ENCODE peak calls at places on chromosomes 4 and X, in seven cellular contexts. One of them, this sample, is unnamed. For H3K9me3, the result is how much of the 10 kb centered on the place peaks cover.

GRCh38 chr4:4541661-4542570 is at the start of gene STX18:
- DNase-seq in suprapubic skin: peak
- DNase-seq in colonic mucosa: peak
- DNase-seq in hepatocyte: peak
- DNase-seq in astrocyte: peak
- DNase-seq in upper lobe of left lung: peak
- DNase-seq in PC-3: peak
- DNase-seq in this sample: peak

GRCh38 chrX:119190251-119190651 is 45.8 kb upstream of the PGRMC1 start:
- DNase-seq in suprapubic skin: no peak
- DNase-seq in colonic mucosa: no peak
- DNase-seq in hepatocyte: no peak
- DNase-seq in astrocyte: no peak
- DNase-seq in upper lobe of left lung: no peak
- DNase-seq in PC-3: no peak
- DNase-seq in this sample: no peak

GRCh38 chr4:10240691-10241090 is 124.1 kb upstream of the WDR1 start:
- DNase-seq in suprapubic skin: no peak
- DNase-seq in colonic mucosa: peak
- DNase-seq in hepatocyte: no peak
- DNase-seq in astrocyte: no peak
- DNase-seq in upper lobe of left lung: no peak
- DNase-seq in PC-3: no peak
- DNase-seq in this sample: no peak

GRCh38 chr4:1250921-1251772 is 2.2 kb upstream of the CTBP1 start:
- DNase-seq in suprapubic skin: peak
- DNase-seq in colonic mucosa: no peak
- DNase-seq in hepatocyte: peak
- DNase-seq in astrocyte: no peak
- DNase-seq in upper lobe of left lung: peak
- DNase-seq in PC-3: no peak
- DNase-seq in this sample: no peak

GRCh38 chr4:121100093-121100775 is 27.9 kb upstream of the NDNF start:
- DNase-seq in suprapubic skin: no peak
- DNase-seq in colonic mucosa: no peak
- DNase-seq in hepatocyte: no peak
- DNase-seq in astrocyte: no peak
- DNase-seq in upper lobe of left lung: no peak
- DNase-seq in PC-3: no peak
- DNase-seq in this sample: no peak

GRCh38 chrX:107626481-107626880 is 1.8 kb upstream of the PRPS1 start:
- DNase-seq in suprapubic skin: no peak
- DNase-seq in colonic mucosa: no peak
- DNase-seq in hepatocyte: no peak
- DNase-seq in astrocyte: no peak
- DNase-seq in upper lobe of left lung: no peak
- DNase-seq in PC-3: peak
- DNase-seq in this sample: no peak

GRCh38 chr4:180060159-180060889 is 2182.9 kb upstream of the TENM3 start:
- DNase-seq in suprapubic skin: no peak
- DNase-seq in colonic mucosa: no peak
- DNase-seq in hepatocyte: peak
- DNase-seq in astrocyte: peak
- DNase-seq in upper lobe of left lung: no peak
- DNase-seq in PC-3: peak
- DNase-seq in this sample: no peak

GRCh38 chrX:52995974-52996304 is 37.6 kb upstream of the FAM156A start:
- DNase-seq in suprapubic skin: no peak
- DNase-seq in colonic mucosa: no peak
- DNase-seq in hepatocyte: no peak
- DNase-seq in astrocyte: no peak
- DNase-seq in upper lobe of left lung: no peak
- DNase-seq in PC-3: no peak
- DNase-seq in this sample: no peak

GRCh38 chr4:159697322-159698283 is 594.7 kb downstream of the RAPGEF2 start:
- DNase-seq in suprapubic skin: no peak
- DNase-seq in colonic mucosa: no peak
- DNase-seq in hepatocyte: no peak
- DNase-seq in astrocyte: no peak
- DNase-seq in upper lobe of left lung: no peak
- DNase-seq in PC-3: no peak
- DNase-seq in this sample: no peak

GRCh38 chr4:8917321-8917811 is 45.7 kb upstream of the HMX1 start:
- DNase-seq in suprapubic skin: peak
- DNase-seq in colonic mucosa: peak
- DNase-seq in hepatocyte: peak
- DNase-seq in astrocyte: no peak
- DNase-seq in upper lobe of left lung: no peak
- DNase-seq in PC-3: no peak
- DNase-seq in this sample: no peak

GRCh38 chrX:24860140-24860539 is 155.6 kb downstream of the ARX start:
- DNase-seq in suprapubic skin: no peak
- DNase-seq in colonic mucosa: no peak
- DNase-seq in hepatocyte: no peak
- DNase-seq in astrocyte: no peak
- DNase-seq in upper lobe of left lung: no peak
- DNase-seq in PC-3: no peak
- DNase-seq in this sample: no peak

GRCh38 chr4:1543561-1543960 is 137.3 kb upstream of the NKX1-1 start:
- DNase-seq in suprapubic skin: no peak
- DNase-seq in colonic mucosa: no peak
- DNase-seq in hepatocyte: no peak
- DNase-seq in astrocyte: no peak
- DNase-seq in upper lobe of left lung: no peak
- DNase-seq in PC-3: no peak
- DNase-seq in this sample: no peak

GRCh38 chr4:48329976-48330375 is 11.4 kb upstream of the SLAIN2 start:
- DNase-seq in suprapubic skin: no peak
- DNase-seq in colonic mucosa: no peak
- DNase-seq in hepatocyte: no peak
- DNase-seq in astrocyte: peak
- DNase-seq in upper lobe of left lung: no peak
- DNase-seq in PC-3: peak
- DNase-seq in this sample: no peak

GRCh38 chr4:17323619-17324400 is 188.1 kb downstream of the QDPR start:
- DNase-seq in suprapubic skin: no peak
- DNase-seq in colonic mucosa: no peak
- DNase-seq in hepatocyte: peak
- DNase-seq in astrocyte: peak
- DNase-seq in upper lobe of left lung: no peak
- DNase-seq in PC-3: no peak
- DNase-seq in this sample: no peak

GRCh38 chrX:15177316-15177715 is 92.6 kb downstream of the ASB9 start:
- DNase-seq in suprapubic skin: no peak
- DNase-seq in colonic mucosa: no peak
- DNase-seq in hepatocyte: no peak
- DNase-seq in astrocyte: no peak
- DNase-seq in upper lobe of left lung: no peak
- DNase-seq in PC-3: peak
- DNase-seq in this sample: no peak

GRCh38 chrX:65697915-65698796 is 30.7 kb downstream of the MSN start:
- DNase-seq in suprapubic skin: no peak
- DNase-seq in colonic mucosa: peak
- DNase-seq in hepatocyte: no peak
- DNase-seq in astrocyte: peak
- DNase-seq in upper lobe of left lung: peak
- DNase-seq in PC-3: no peak
- DNase-seq in this sample: peak

GRCh38 chr4:40228497-40229365 is 31.9 kb downstream of the RHOH start:
- DNase-seq in suprapubic skin: no peak
- DNase-seq in colonic mucosa: no peak
- DNase-seq in hepatocyte: no peak
- DNase-seq in astrocyte: no peak
- DNase-seq in upper lobe of left lung: no peak
- DNase-seq in PC-3: peak
- DNase-seq in this sample: no peak

GRCh38 chr4:4455199-4455865 is 68.4 kb downstream of the NSG1 start:
- DNase-seq in suprapubic skin: no peak
- DNase-seq in colonic mucosa: no peak
- DNase-seq in hepatocyte: no peak
- DNase-seq in astrocyte: no peak
- DNase-seq in upper lobe of left lung: no peak
- DNase-seq in PC-3: no peak
- DNase-seq in this sample: no peak

GRCh38 chr4:67080158-67080557 is 465.1 kb downstream of the CENPC start:
- DNase-seq in suprapubic skin: no peak
- DNase-seq in colonic mucosa: no peak
- DNase-seq in hepatocyte: no peak
- DNase-seq in astrocyte: no peak
- DNase-seq in upper lobe of left lung: no peak
- DNase-seq in PC-3: no peak
- DNase-seq in this sample: no peak
- H3K9me3 ChIP-seq in suprapubic skin: under half
- H3K9me3 ChIP-seq in colonic mucosa: under half
- H3K9me3 ChIP-seq in hepatocyte: under half
- H3K9me3 ChIP-seq in astrocyte: under half
- H3K9me3 ChIP-seq in upper lobe of left lung: under half
- H3K9me3 ChIP-seq in PC-3: under half
- H3K9me3 ChIP-seq in this sample: under half

GRCh38 chrX:146658379-146658778 is 151.2 kb upstream of the CXorf51B start:
- DNase-seq in suprapubic skin: no peak
- DNase-seq in colonic mucosa: no peak
- DNase-seq in hepatocyte: no peak
- DNase-seq in astrocyte: no peak
- DNase-seq in upper lobe of left lung: no peak
- DNase-seq in PC-3: no peak
- DNase-seq in this sample: no peak
- H3K9me3 ChIP-seq in suprapubic skin: under half
- H3K9me3 ChIP-seq in colonic mucosa: under half
- H3K9me3 ChIP-seq in hepatocyte: under half
- H3K9me3 ChIP-seq in astrocyte: under half
- H3K9me3 ChIP-seq in upper lobe of left lung: under half
- H3K9me3 ChIP-seq in PC-3: under half
- H3K9me3 ChIP-seq in this sample: under half

DNA sequence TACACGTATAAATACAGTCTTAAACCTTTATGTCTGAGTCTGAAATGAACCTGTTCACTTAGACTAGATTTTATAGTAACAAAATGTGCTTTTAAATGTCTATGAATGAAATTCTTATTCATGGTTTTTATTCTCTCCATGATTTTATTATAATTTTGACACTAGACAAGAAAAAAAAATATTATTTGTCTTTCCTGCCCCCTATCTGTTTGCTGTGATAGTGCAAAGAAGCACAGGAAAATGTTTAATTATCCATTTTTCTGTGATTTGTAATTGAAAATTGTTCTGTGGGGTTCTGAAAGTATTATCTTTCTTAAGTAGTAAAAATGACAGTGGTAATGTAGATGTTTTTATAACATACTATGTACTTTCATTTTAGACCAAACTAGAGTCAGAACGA is 52.0 kb downstream of the INTS6L start:
- DNase-seq in suprapubic skin: no peak
- DNase-seq in colonic mucosa: no peak
- DNase-seq in hepatocyte: no peak
- DNase-seq in astrocyte: no peak
- DNase-seq in upper lobe of left lung: no peak
- DNase-seq in PC-3: no peak
- DNase-seq in this sample: no peak
- H3K9me3 ChIP-seq in suprapubic skin: under half
- H3K9me3 ChIP-seq in colonic mucosa: under half
- H3K9me3 ChIP-seq in hepatocyte: under half
- H3K9me3 ChIP-seq in astrocyte: under half
- H3K9me3 ChIP-seq in upper lobe of left lung: under half
- H3K9me3 ChIP-seq in PC-3: under half
- H3K9me3 ChIP-seq in this sample: under half

GRCh38 chrX:144738246-144738645 is 509.1 kb upstream of the SPANXN1 start:
- DNase-seq in suprapubic skin: no peak
- DNase-seq in colonic mucosa: no peak
- DNase-seq in hepatocyte: no peak
- DNase-seq in astrocyte: no peak
- DNase-seq in upper lobe of left lung: no peak
- DNase-seq in PC-3: no peak
- DNase-seq in this sample: no peak
- H3K9me3 ChIP-seq in suprapubic skin: under half
- H3K9me3 ChIP-seq in colonic mucosa: under half
- H3K9me3 ChIP-seq in hepatocyte: under half
- H3K9me3 ChIP-seq in astrocyte: under half
- H3K9me3 ChIP-seq in upper lobe of left lung: under half
- H3K9me3 ChIP-seq in PC-3: under half
- H3K9me3 ChIP-seq in this sample: under half

GRCh38 chr4:234178-234577 is 71.1 kb downstream of the ZNF732 start:
- DNase-seq in suprapubic skin: no peak
- DNase-seq in colonic mucosa: no peak
- DNase-seq in hepatocyte: no peak
- DNase-seq in astrocyte: no peak
- DNase-seq in upper lobe of left lung: no peak
- DNase-seq in PC-3: no peak
- DNase-seq in this sample: no peak
- H3K9me3 ChIP-seq in suprapubic skin: under half
- H3K9me3 ChIP-seq in colonic mucosa: under half
- H3K9me3 ChIP-seq in hepatocyte: under half
- H3K9me3 ChIP-seq in astrocyte: under half
- H3K9me3 ChIP-seq in upper lobe of left lung: under half
- H3K9me3 ChIP-seq in PC-3: under half
- H3K9me3 ChIP-seq in this sample: under half

DNA sequence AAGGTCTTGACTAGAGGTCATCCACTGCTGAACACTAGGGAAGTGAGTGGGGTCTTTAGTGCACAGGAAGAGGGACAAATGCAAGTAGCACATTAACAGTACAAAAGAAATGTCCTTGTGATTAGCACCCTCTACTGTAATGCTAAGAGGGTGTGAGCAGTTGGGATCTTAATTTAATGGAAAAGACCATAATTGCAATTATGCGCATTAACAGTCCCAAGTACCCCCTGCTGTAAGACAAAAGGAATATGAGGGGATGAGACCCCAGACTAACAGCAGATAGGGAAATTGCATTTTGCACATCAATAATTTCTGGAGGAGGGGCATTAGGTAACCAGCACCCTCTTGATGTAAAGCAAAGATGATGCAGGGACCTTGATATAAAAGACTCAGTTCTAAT is 285.0 kb downstream of the CHIC1 start:
- DNase-seq in suprapubic skin: no peak
- DNase-seq in colonic mucosa: no peak
- DNase-seq in hepatocyte: no peak
- DNase-seq in astrocyte: no peak
- DNase-seq in upper lobe of left lung: no peak
- DNase-seq in PC-3: no peak
- DNase-seq in this sample: no peak
- H3K9me3 ChIP-seq in suprapubic skin: under half
- H3K9me3 ChIP-seq in colonic mucosa: under half
- H3K9me3 ChIP-seq in hepatocyte: under half
- H3K9me3 ChIP-seq in astrocyte: under half
- H3K9me3 ChIP-seq in upper lobe of left lung: under half
- H3K9me3 ChIP-seq in PC-3: under half
- H3K9me3 ChIP-seq in this sample: under half

DNA sequence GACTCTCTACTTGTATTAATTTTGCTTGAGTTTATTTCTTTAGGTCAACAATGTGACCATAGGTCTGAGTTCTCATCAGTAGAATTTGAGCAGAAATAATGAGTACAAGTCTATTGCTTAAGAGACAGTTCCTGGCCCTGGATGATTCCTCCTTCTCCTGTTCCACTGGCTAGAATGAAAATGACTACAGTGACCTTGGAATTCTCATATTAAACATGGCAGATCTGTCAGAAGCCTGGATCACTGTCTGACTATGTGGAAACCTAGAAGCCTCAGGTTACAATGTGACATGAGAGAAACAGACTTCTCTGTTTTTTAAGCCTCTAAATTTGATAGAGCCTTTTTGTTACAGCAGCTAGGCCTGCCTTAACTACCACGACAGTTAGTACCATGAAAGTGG is 82.9 kb upstream of the MED14 start:
- DNase-seq in suprapubic skin: no peak
- DNase-seq in colonic mucosa: no peak
- DNase-seq in hepatocyte: no peak
- DNase-seq in astrocyte: no peak
- DNase-seq in upper lobe of left lung: no peak
- DNase-seq in PC-3: no peak
- DNase-seq in this sample: no peak
- H3K9me3 ChIP-seq in suprapubic skin: under half
- H3K9me3 ChIP-seq in colonic mucosa: under half
- H3K9me3 ChIP-seq in hepatocyte: under half
- H3K9me3 ChIP-seq in astrocyte: under half
- H3K9me3 ChIP-seq in upper lobe of left lung: under half
- H3K9me3 ChIP-seq in PC-3: under half
- H3K9me3 ChIP-seq in this sample: under half

This sample was measured in T-helper 17 cell.